ENCODE peak calls at places on chromosome 16, in six cellular contexts. Y is retinal pigment epithelial cell, H is neural progenitor cell, T is dorsolateral prefrontal cortex, W is osteoblast, C is A549. R is an unnamed sample.
A peak's percentile ranks its signal among the peaks of the same experiment; 100 is the strongest.

GRCh38 chr16:6616746-6617145 is 715.9 kb upstream of the RBFOX1 start:
- DNase-seq in Y (no peak), H (no peak), T (no peak), W (no peak), C (no peak), R (no peak)

GRCh38 chr16:18969855-18970240 is 13.9 kb upstream of the TMC7 start:
- DNase-seq in Y (no peak), H (no peak), T (no peak), W (no peak), C (no peak), R (no peak)

GRCh38 chr16:83215417-83216001 is 588.7 kb downstream of the CDH13 start:
- DNase-seq in Y (no peak), H (peak; percentile 76), T (no peak), W (peak; percentile 73), C (peak; percentile 23), R (no peak)

GRCh38 chr16:81008151-81008789 is 1.3 kb downstream of the CENPN start:
- DNase-seq in Y (no peak), H (no peak), T (no peak), W (peak; percentile 66), C (no peak), R (no peak)

GRCh38 chr16:27722892-27723450 is 173.0 kb downstream of the KATNIP start:
- DNase-seq in Y (no peak), H (no peak), T (no peak), W (no peak), C (no peak), R (no peak)

GRCh38 chr16:89443727-89444084 is 46.7 kb downstream of the ANKRD11 start:
- DNase-seq in Y (no peak), H (no peak), T (no peak), W (no peak), C (no peak), R (no peak)

GRCh38 chr16:65534121-65534528 is 412.3 kb upstream of the CDH11 start:
- DNase-seq in Y (no peak), H (no peak), T (no peak), W (peak; percentile 60), C (no peak), R (no peak)

GRCh38 chr16:12021578-12022265 is 45.2 kb downstream of the SNX29 start:
- DNase-seq in Y (no peak), H (no peak), T (no peak), W (peak; percentile 63), C (no peak), R (no peak)

GRCh38 chr16:23148166-23148512 is 1.1 kb downstream of the USP31 start:
- DNase-seq in Y (no peak), H (no peak), T (no peak), W (peak; percentile 77), C (no peak), R (no peak)

GRCh38 chr16:66650707-66651473 is 45.7 kb downstream of the CMTM4 start:
- DNase-seq in Y (peak; percentile 35), H (peak; percentile 89), T (peak; percentile 83), W (peak; percentile 86), C (peak; percentile 79), R (peak; percentile 12)

GRCh38 chr16:82033006-82033405 is 2.0 kb upstream of the HSD17B2 start:
- DNase-seq in Y (no peak), H (no peak), T (no peak), W (no peak), C (no peak), R (no peak)

GRCh38 chr16:74825941-74826340 is 51.3 kb upstream of the FA2H start:
- DNase-seq in Y (no peak), H (no peak), T (no peak), W (no peak), C (no peak), R (no peak)

GRCh38 chr16:47139561-47140185 is 4.1 kb downstream of the NETO2 start:
- DNase-seq in Y (no peak), H (no peak), T (no peak), W (no peak), C (no peak), R (no peak)

GRCh38 chr16:13036600-13036999 is 135.2 kb downstream of the SHISA9 start:
- DNase-seq in Y (peak; percentile 9), H (peak; percentile 90), T (no peak), W (no peak), C (peak; percentile 18), R (no peak)

GRCh38 chr16:53121666-53122065 is 66.9 kb downstream of the CHD9 start:
- DNase-seq in Y (no peak), H (no peak), T (no peak), W (no peak), C (no peak), R (no peak)

GRCh38 chr16:22694887-22695382 is 119.0 kb upstream of the HS3ST2 start:
- DNase-seq in Y (no peak), H (no peak), T (no peak), W (peak; percentile 78), C (no peak), R (peak; percentile 95)

GRCh38 chr16:19680972-19681371 is 37.1 kb downstream of the KNOP1 start:
- DNase-seq in Y (no peak), H (no peak), T (no peak), W (no peak), C (no peak), R (no peak)

DNA sequence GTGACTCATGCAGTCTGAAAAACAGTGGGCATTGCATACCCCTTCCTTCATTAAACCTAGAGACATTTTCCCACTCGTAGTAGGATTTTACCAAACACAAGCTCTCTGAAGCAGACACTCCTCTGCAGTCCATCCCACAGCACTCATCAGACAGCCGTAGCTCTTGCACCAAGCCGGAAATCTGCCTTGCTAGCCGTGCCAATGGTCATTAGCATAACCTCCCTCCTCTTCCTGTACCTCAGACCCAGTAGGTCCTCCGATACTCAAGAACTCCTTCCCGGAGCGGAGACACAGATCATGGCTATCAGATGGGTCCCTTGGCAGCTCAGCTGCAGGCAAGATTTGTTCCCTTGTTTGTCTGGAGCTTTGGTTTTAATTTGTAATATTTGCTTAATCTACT is 483.1 kb upstream of the PSMD7 start:
- DNase-seq in Y (no peak), H (no peak), T (no peak), W (no peak), C (no peak), R (no peak)
- H3K4me3 ChIP-seq in Y (no peak overlapping the region), H (no peak overlapping the region), T (no peak overlapping the region), W (no peak overlapping the region), C (no peak overlapping the region), R (no peak overlapping the region)

GRCh38 chr16:707062-707538 is 1.5 kb upstream of the FBXL16 start:
- DNase-seq in Y (no peak), H (no peak), T (no peak), W (no peak), C (no peak), R (no peak)
- H3K4me3 ChIP-seq in Y (no peak overlapping the region), H (no peak overlapping the region), T (peak overlapping the region; percentile 54), W (no peak overlapping the region), C (peak overlapping the region; percentile 59), R (no peak overlapping the region)

DNA sequence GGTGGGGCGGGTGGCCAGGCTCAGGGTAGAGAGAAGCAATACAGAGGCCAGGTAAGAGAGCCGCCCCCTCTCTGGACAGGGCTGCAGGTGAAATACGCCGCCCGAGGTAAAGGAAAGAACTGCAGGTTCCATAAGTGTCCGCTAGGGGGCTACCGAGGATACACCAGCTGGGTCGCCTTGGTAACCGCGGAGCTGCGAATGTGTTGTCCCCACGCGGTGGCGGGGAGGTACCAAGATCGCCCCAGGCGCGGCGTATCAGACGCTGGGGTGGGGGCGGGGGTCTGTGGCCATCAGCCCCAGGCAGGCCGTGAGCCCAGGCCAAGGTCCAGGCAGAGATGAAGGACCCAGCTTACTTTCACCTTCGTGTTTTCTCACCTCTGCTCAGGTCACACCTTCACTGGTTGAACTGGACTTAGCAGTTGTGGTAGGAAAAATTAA is 18.4 kb upstream of the ZFP90 start:
- DNase-seq in Y (no peak), H (peak; percentile 96), T (peak; percentile 84), W (peak; percentile 99), C (peak; percentile 95), R (no peak)
- H3K4me3 ChIP-seq in Y (peak overlapping the region; percentile 17), H (peak overlapping the region; percentile 17), T (peak overlapping the region; percentile 37), W (peak overlapping the region; percentile 70), C (peak overlapping the region; percentile 14), R (peak overlapping the region; percentile 50)

DNA sequence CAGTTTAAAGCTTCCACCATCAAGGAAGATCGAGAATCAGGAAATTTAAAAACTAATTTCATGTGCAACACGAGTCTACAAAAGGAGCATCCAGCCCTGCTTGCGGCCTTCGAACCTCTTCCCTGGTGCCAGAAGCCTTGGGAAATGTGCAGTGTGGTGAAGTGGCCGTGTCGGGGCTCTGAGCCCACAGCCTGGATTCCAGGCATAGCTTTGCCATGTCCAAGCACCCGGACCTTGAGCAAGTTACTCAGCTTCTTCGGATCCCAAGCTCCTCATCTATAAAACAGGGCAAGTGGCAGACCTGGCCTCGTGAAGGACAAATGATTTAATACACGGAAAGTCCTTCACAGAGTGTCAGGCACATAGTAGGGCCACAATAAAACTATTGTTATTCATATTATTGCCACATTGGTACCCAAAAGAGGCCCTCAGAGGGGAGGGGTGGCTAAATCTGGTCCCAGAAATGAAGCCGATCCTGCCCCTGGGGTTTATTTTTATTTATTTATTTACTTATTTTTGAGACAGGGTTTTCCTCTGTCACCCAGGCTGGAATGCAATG is 34.8 kb downstream of the COTL1 start:
- DNase-seq in Y (no peak), H (no peak), T (no peak), W (peak; percentile 97), C (peak; percentile 43), R (peak; percentile 60)
- H3K4me3 ChIP-seq in Y (no peak overlapping the region), H (no peak overlapping the region), T (no peak overlapping the region), W (no peak overlapping the region), C (no peak overlapping the region), R (no peak overlapping the region)

R was measured in AG04449.